ENCODE peak calls at places on chromosomes 7 and 10, in nine cellular contexts. B is H9; V is CD4-positive, CD25-positive, alpha-beta regulatory T cell; Z is psoas muscle; U is OCI-LY7; I is tibial nerve; X is pancreas; A is IMR-90; F is GM23248. D is an unnamed sample. For H3K4me1, the result is how much of the 10 kb centered on the place peaks cover.

GRCh38 chr7:112204072-112204775 is 2.0 kb downstream of the DOCK4 start:
- DNase-seq in B (no peak), V (no peak), Z (no peak), U (no peak), I (no peak), X (no peak), A (no peak), F (peak), D (no peak)

GRCh38 chr10:125152646-125153368 is 7.6 kb downstream of the CTBP2 start:
- DNase-seq in B (peak), V (no peak), Z (peak), U (no peak), I (no peak), X (peak), A (no peak), F (peak), D (peak)

GRCh38 chr7:28028471-28028870 is 152.1 kb downstream of the JAZF1 start:
- DNase-seq in B (no peak), V (no peak), Z (no peak), U (no peak), I (no peak), X (no peak), A (no peak), F (peak), D (no peak)

GRCh38 chr10:5433182-5433581 is 20.8 kb downstream of the NET1 start:
- DNase-seq in B (no peak), V (no peak), Z (no peak), U (no peak), I (no peak), X (no peak), A (no peak), F (no peak), D (no peak)

GRCh38 chr10:78700413-78700812 is 368.4 kb upstream of the ZMIZ1 start:
- DNase-seq in B (no peak), V (no peak), Z (peak), U (no peak), I (no peak), X (peak), A (peak), F (peak), D (peak)

GRCh38 chr10:36177071-36177470 is 535.0 kb upstream of the FZD8 start:
- DNase-seq in B (no peak), V (no peak), Z (no peak), U (no peak), I (no peak), X (no peak), A (no peak), F (no peak), D (no peak)

GRCh38 chr10:70619271-70620019 is 16.9 kb upstream of the PRF1 start:
- DNase-seq in B (no peak), V (no peak), Z (no peak), U (no peak), I (no peak), X (no peak), A (peak), F (peak), D (no peak)

GRCh38 chr7:141619745-141620144 is 68.5 kb downstream of the AGK start:
- DNase-seq in B (no peak), V (no peak), Z (no peak), U (no peak), I (no peak), X (no peak), A (no peak), F (no peak), D (no peak)

GRCh38 chr10:107971973-107972372 is 807.5 kb upstream of the SORCS1 start:
- DNase-seq in B (no peak), V (no peak), Z (no peak), U (no peak), I (no peak), X (no peak), A (no peak), F (peak), D (no peak)

GRCh38 chr7:32916006-32916405 is 24.4 kb upstream of the KBTBD2 start:
- DNase-seq in B (no peak), V (no peak), Z (no peak), U (no peak), I (no peak), X (no peak), A (no peak), F (no peak), D (no peak)

GRCh38 chr7:41383596-41383995 is 319.3 kb downstream of the INHBA start:
- DNase-seq in B (no peak), V (no peak), Z (no peak), U (no peak), I (no peak), X (no peak), A (no peak), F (no peak), D (no peak)

GRCh38 chr10:94397549-94398370 is 4.6 kb upstream of the TBC1D12 start:
- DNase-seq in B (no peak), V (no peak), Z (no peak), U (no peak), I (no peak), X (no peak), A (peak), F (peak), D (no peak)

GRCh38 chr10:34739915-34740314 is 75.2 kb downstream of the PARD3 start:
- DNase-seq in B (peak), V (no peak), Z (peak), U (no peak), I (no peak), X (no peak), A (peak), F (peak), D (peak)

GRCh38 chr10:48634198-48634983 is 29.5 kb upstream of the ARHGAP22 start:
- DNase-seq in B (no peak), V (no peak), Z (peak), U (peak), I (no peak), X (no peak), A (peak), F (peak), D (no peak)

GRCh38 chr10:29328988-29329387 is 40.1 kb downstream of the LYZL1 start:
- DNase-seq in B (no peak), V (no peak), Z (peak), U (no peak), I (peak), X (no peak), A (peak), F (peak), D (no peak)

GRCh38 chr10:62794306-62794705 is 10.2 kb upstream of the ADO start:
- DNase-seq in B (no peak), V (no peak), Z (no peak), U (no peak), I (no peak), X (no peak), A (no peak), F (peak), D (no peak)

GRCh38 chr10:24382596-24382978 is 173.6 kb downstream of the KIAA1217 start:
- DNase-seq in B (no peak), V (no peak), Z (no peak), U (no peak), I (no peak), X (no peak), A (no peak), F (no peak), D (no peak)

GRCh38 chr7:131274986-131275385 is 52.7 kb upstream of the MKLN1 start:
- DNase-seq in B (no peak), V (no peak), Z (no peak), U (no peak), I (no peak), X (no peak), A (no peak), F (no peak), D (no peak)

GRCh38 chr10:103759100-103759781 is 96.1 kb downstream of the SH3PXD2A start:
- DNase-seq in B (no peak), V (peak), Z (peak), U (peak), I (no peak), X (no peak), A (peak), F (peak), D (no peak)

GRCh38 chr7:128172151-128172550 is 68.9 kb upstream of the LEP start:
- DNase-seq in B (peak), V (no peak), Z (no peak), U (no peak), I (no peak), X (no peak), A (no peak), F (no peak), D (no peak)

GRCh38 chr7:50613473-50613872 is 48.3 kb upstream of the DDC start:
- DNase-seq in B (no peak), V (no peak), Z (no peak), U (no peak), I (no peak), X (no peak), A (no peak), F (no peak), D (no peak)

GRCh38 chr7:151060416-151061234 is 1.2 kb downstream of the SLC4A2 start:
- DNase-seq in B (no peak), V (no peak), Z (no peak), U (peak), I (no peak), X (peak), A (no peak), F (peak), D (peak)

GRCh38 chr10:33155720-33156638 is 178.5 kb downstream of the NRP1 start:
- DNase-seq in B (no peak), V (peak), Z (no peak), U (peak), I (no peak), X (no peak), A (peak), F (peak), D (no peak)

GRCh38 chr7:24877790-24878311 is 102.1 kb downstream of the OSBPL3 start:
- DNase-seq in B (no peak), V (no peak), Z (no peak), U (peak), I (no peak), X (no peak), A (peak), F (peak), D (no peak)

GRCh38 chr7:81638216-81638615 is 131.6 kb downstream of the HGF start:
- DNase-seq in B (no peak), V (no peak), Z (no peak), U (no peak), I (no peak), X (no peak), A (peak), F (peak), D (no peak)

GRCh38 chr7:2814682-2815522 is 29.2 kb downstream of the GNA12 start:
- DNase-seq in B (peak), V (no peak), Z (no peak), U (no peak), I (no peak), X (no peak), A (no peak), F (no peak), D (peak)
- H3K27ac ChIP-seq in B (peak), V (no peak), Z (no peak), U (no peak), I (no peak), X (no peak), A (no peak), F (no peak), D (peak)

GRCh38 chr10:110200518-110200917 is 6.9 kb upstream of the MXI1 start:
- DNase-seq in B (no peak), V (no peak), Z (no peak), U (no peak), I (no peak), X (no peak), A (no peak), F (no peak), D (no peak)
- H3K4me1 ChIP-seq in B (under half), V (under half), Z (under half), U (under half), I (under half), X (under half), A (under half), F (under half), D (under half)

GRCh38 chr10:65360497-65360896 is 1565.3 kb upstream of the LRRTM3 start:
- DNase-seq in B (no peak), V (no peak), Z (no peak), U (no peak), I (no peak), X (no peak), A (no peak), F (no peak), D (no peak)

GRCh38 chr10:65355141-65355680 is 1570.6 kb upstream of the LRRTM3 start:
- DNase-seq in B (no peak), V (no peak), Z (no peak), U (no peak), I (no peak), X (no peak), A (no peak), F (no peak), D (no peak)

GRCh38 chr10:65358565-65358964 is 1567.3 kb upstream of the LRRTM3 start:
- DNase-seq in B (peak), V (no peak), Z (no peak), U (no peak), I (no peak), X (no peak), A (no peak), F (no peak), D (no peak)
- H3K27ac ChIP-seq in B (no peak), V (no peak), Z (no peak), U (no peak), I (no peak), X (no peak), A (no peak), F (no peak), D (no peak)

DNA sequence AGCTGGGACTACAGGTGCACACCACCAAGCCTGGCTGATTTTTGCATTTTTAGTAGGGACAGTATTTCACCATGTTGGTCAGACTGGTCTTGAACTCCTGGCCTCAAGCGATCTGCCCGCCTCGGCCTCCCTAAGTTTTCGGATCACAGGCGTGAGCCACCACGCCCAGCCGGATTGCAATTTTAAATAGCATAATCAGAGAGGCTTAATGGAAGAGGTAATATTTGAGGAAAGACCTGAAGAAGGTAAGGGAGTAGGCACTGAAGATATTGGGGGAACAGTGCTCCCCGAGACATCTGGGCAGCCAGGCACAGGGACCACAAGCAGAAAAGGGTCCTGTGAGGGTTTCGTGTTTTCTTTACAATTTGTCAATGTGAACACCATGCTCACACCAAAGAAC is 61.4 kb upstream of the USP6NL start:
- DNase-seq in B (no peak), V (no peak), Z (no peak), U (no peak), I (no peak), X (no peak), A (no peak), F (no peak), D (no peak)
- H3K4me1 ChIP-seq in B (under half), V (under half), Z (under half), U (half or more), I (under half), X (under half), A (under half), F (under half), D (under half)

DNA sequence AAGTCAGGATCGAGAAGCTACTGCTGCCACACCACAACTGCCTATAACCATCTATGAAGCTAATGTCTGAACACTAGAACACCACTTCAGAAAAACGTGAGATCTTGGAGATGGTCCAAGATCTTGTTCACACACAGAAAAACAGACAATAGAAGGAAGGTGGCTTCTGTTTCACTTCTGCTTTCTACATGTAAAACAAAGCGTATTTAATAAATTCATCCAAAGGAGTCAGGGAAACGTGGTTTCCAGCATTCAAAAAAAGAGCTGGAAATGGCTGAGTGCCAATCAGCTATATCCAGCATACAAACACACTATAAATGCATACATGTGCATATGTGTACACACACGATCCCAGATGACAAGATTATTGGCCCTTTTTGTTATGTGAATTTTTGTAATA is 70.2 kb upstream of the CCDC71L start:
- DNase-seq in B (no peak), V (no peak), Z (no peak), U (peak), I (no peak), X (no peak), A (no peak), F (no peak), D (no peak)
- H3K27ac ChIP-seq in B (no peak), V (no peak), Z (no peak), U (no peak), I (no peak), X (no peak), A (no peak), F (no peak), D (no peak)

GRCh38 chr10:72328045-72328828 is 26.5 kb downstream of the DNAJB12 start:
- DNase-seq in B (peak), V (no peak), Z (peak), U (peak), I (peak), X (peak), A (peak), F (peak), D (peak)

GRCh38 chr10:72331575-72332422 is 22.9 kb downstream of the DNAJB12 start:
- DNase-seq in B (peak), V (peak), Z (peak), U (peak), I (peak), X (peak), A (peak), F (peak), D (peak)

GRCh38 chr10:72330059-72330426 is 24.7 kb downstream of the DNAJB12 start:
- DNase-seq in B (no peak), V (no peak), Z (no peak), U (no peak), I (no peak), X (no peak), A (no peak), F (no peak), D (no peak)

GRCh38 chr10:72329290-72330058 is 25.2 kb downstream of the DNAJB12 start:
- DNase-seq in B (no peak), V (no peak), Z (no peak), U (peak), I (no peak), X (peak), A (no peak), F (no peak), D (peak)

GRCh38 chr10:72328829-72329204 is 25.9 kb downstream of the DNAJB12 start:
- DNase-seq in B (no peak), V (no peak), Z (no peak), U (peak), I (no peak), X (peak), A (no peak), F (no peak), D (no peak)
- H3K4me1 ChIP-seq in B (under half), V (half or more), Z (half or more), U (half or more), I (half or more), X (half or more), A (under half), F (under half), D (half or more)

DNA sequence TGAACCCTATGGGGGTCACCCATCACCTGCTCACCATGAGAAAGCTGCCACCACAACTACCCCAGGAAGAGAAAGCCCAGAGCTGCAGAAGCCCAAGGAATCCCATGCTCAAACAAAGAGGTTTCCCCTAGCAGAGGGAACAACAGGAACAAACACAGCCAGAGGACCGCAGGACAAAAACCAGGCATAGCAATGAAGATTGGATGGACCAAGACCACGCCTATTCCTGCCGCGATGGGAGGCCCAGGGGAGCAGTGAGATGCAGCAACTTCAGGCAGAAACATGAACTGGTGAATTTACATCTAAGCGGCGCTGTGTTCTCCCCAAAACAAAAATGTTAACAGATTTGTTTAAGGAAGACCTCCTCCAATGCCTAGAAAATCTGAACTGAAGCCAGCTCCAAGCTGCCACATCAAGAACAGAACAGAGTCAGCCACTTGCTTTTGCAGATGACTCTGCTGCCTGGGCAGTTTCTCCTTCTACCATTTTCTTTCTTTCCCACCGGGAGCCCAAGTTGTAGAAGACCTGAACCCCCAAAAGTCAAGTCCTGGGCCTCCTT is 134.2 kb upstream of the NEBL start:
- DNase-seq in B (no peak), V (no peak), Z (no peak), U (no peak), I (no peak), X (no peak), A (no peak), F (no peak), D (no peak)
- H3K27ac ChIP-seq in B (no peak), V (no peak), Z (no peak), U (no peak), I (no peak), X (no peak), A (no peak), F (no peak), D (no peak)

DNA sequence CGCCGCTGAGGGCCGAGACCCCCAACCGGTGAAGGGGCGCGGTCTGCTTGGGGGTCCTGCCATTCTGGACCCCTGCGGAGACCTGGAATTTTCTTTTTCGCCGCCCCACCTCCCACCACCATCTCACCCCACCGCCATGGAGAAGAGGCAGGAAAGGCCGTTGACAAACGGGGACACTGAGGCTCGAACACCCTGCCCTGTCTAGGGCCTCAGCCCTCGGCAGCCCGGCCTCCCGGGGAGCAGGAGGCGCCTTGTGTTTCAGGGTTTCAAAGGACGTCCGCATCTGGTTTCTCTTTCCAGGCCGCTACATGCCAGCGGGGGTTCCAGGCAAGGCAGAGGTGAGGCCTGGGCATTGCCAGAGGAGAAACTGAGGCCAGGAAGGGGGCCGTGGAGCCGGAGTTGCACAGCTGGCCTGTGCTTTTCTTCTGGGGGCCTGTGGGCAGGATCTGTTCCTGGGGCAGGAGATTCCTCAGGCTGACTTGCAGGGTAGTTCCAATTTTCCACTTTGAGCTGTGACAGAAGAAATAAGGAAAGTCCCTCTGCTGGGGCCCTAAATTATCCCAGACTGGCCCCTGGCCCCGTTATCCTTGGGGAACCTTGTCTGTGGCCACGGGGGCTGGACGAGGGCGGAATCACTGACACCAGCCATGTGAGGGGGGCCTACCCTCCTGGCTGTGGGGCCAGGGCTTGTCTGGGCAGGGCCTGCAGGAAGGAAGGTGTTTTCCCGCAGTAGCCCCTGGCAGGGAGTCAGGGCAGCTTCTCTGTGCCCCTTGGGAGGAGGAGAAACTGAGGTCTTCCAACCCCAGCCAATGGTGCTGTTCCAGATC is 873 bp upstream of the MICALL2 start:
- DNase-seq in B (peak), V (peak), Z (no peak), U (no peak), I (no peak), X (peak), A (no peak), F (peak), D (no peak)
- H3K4me1 ChIP-seq in B (under half), V (under half), Z (under half), U (under half), I (half or more), X (under half), A (under half), F (under half), D (half or more)

D was measured in stomach.